ENCODE peak calls at places on chromosomes 5 and 9, in ten cellular contexts. One of them, this sample, is unnamed.

GRCh38 chr5:3277590-3278196 is 317.9 kb upstream of the IRX1 start:
- DNase-seq in H9: peak
- DNase-seq in omental fat pad: no peak
- DNase-seq in HFFc6: no peak
- DNase-seq in NB4: no peak
- DNase-seq in AG04450: no peak
- DNase-seq in uterus: no peak
- DNase-seq in stomach: no peak
- DNase-seq in brain microvascular endothelial cell: no peak
- DNase-seq in dorsolateral prefrontal cortex: no peak
- DNase-seq in this sample: no peak

GRCh38 chr9:88923653-88924284 is 67.5 kb upstream of the S1PR3 start:
- DNase-seq in H9: no peak
- DNase-seq in omental fat pad: no peak
- DNase-seq in HFFc6: no peak
- DNase-seq in NB4: peak
- DNase-seq in AG04450: no peak
- DNase-seq in uterus: no peak
- DNase-seq in stomach: no peak
- DNase-seq in brain microvascular endothelial cell: no peak
- DNase-seq in dorsolateral prefrontal cortex: no peak
- DNase-seq in this sample: no peak

GRCh38 chr5:76401801-76402250 is 1.3 kb upstream of the IQGAP2 start:
- DNase-seq in H9: no peak
- DNase-seq in omental fat pad: no peak
- DNase-seq in HFFc6: no peak
- DNase-seq in NB4: peak
- DNase-seq in AG04450: no peak
- DNase-seq in uterus: no peak
- DNase-seq in stomach: no peak
- DNase-seq in brain microvascular endothelial cell: no peak
- DNase-seq in dorsolateral prefrontal cortex: no peak
- DNase-seq in this sample: no peak

GRCh38 chr5:73945505-73945904 is 319.5 kb downstream of the ARHGEF28 start:
- DNase-seq in H9: no peak
- DNase-seq in omental fat pad: no peak
- DNase-seq in HFFc6: no peak
- DNase-seq in NB4: peak
- DNase-seq in AG04450: no peak
- DNase-seq in uterus: no peak
- DNase-seq in stomach: no peak
- DNase-seq in brain microvascular endothelial cell: no peak
- DNase-seq in dorsolateral prefrontal cortex: no peak
- DNase-seq in this sample: no peak

GRCh38 chr9:131854906-131855504 is 115.1 kb upstream of the RAPGEF1 start:
- DNase-seq in H9: no peak
- DNase-seq in omental fat pad: no peak
- DNase-seq in HFFc6: no peak
- DNase-seq in NB4: no peak
- DNase-seq in AG04450: no peak
- DNase-seq in uterus: no peak
- DNase-seq in stomach: no peak
- DNase-seq in brain microvascular endothelial cell: no peak
- DNase-seq in dorsolateral prefrontal cortex: no peak
- DNase-seq in this sample: no peak

GRCh38 chr5:149442563-149443182 is 63.6 kb upstream of the IL17B start:
- DNase-seq in H9: peak
- DNase-seq in omental fat pad: peak
- DNase-seq in HFFc6: peak
- DNase-seq in NB4: peak
- DNase-seq in AG04450: peak
- DNase-seq in uterus: peak
- DNase-seq in stomach: peak
- DNase-seq in brain microvascular endothelial cell: peak
- DNase-seq in dorsolateral prefrontal cortex: peak
- DNase-seq in this sample: peak

GRCh38 chr5:137856916-137857862 is 10.5 kb upstream of the MYOT start:
- DNase-seq in H9: no peak
- DNase-seq in omental fat pad: no peak
- DNase-seq in HFFc6: no peak
- DNase-seq in NB4: no peak
- DNase-seq in AG04450: no peak
- DNase-seq in uterus: no peak
- DNase-seq in stomach: no peak
- DNase-seq in brain microvascular endothelial cell: no peak
- DNase-seq in dorsolateral prefrontal cortex: no peak
- DNase-seq in this sample: no peak

GRCh38 chr9:114250235-114250568 is 72.7 kb upstream of the ORM1 start:
- DNase-seq in H9: no peak
- DNase-seq in omental fat pad: no peak
- DNase-seq in HFFc6: peak
- DNase-seq in NB4: no peak
- DNase-seq in AG04450: peak
- DNase-seq in uterus: peak
- DNase-seq in stomach: peak
- DNase-seq in brain microvascular endothelial cell: peak
- DNase-seq in dorsolateral prefrontal cortex: peak
- DNase-seq in this sample: no peak

GRCh38 chr9:91099471-91099870 is 262.2 kb downstream of the AUH start:
- DNase-seq in H9: no peak
- DNase-seq in omental fat pad: no peak
- DNase-seq in HFFc6: no peak
- DNase-seq in NB4: no peak
- DNase-seq in AG04450: no peak
- DNase-seq in uterus: no peak
- DNase-seq in stomach: no peak
- DNase-seq in brain microvascular endothelial cell: no peak
- DNase-seq in dorsolateral prefrontal cortex: no peak
- DNase-seq in this sample: no peak

GRCh38 chr9:91102269-91102668 is 259.4 kb downstream of the AUH start:
- DNase-seq in H9: no peak
- DNase-seq in omental fat pad: no peak
- DNase-seq in HFFc6: no peak
- DNase-seq in NB4: no peak
- DNase-seq in AG04450: no peak
- DNase-seq in uterus: no peak
- DNase-seq in stomach: no peak
- DNase-seq in brain microvascular endothelial cell: no peak
- DNase-seq in dorsolateral prefrontal cortex: no peak
- DNase-seq in this sample: no peak

GRCh38 chr9:91098203-91098602 is 263.5 kb downstream of the AUH start:
- DNase-seq in H9: no peak
- DNase-seq in omental fat pad: no peak
- DNase-seq in HFFc6: no peak
- DNase-seq in NB4: no peak
- DNase-seq in AG04450: no peak
- DNase-seq in uterus: no peak
- DNase-seq in stomach: no peak
- DNase-seq in brain microvascular endothelial cell: no peak
- DNase-seq in dorsolateral prefrontal cortex: no peak
- DNase-seq in this sample: no peak

GRCh38 chr9:91101598-91102168 is 260.0 kb downstream of the AUH start:
- DNase-seq in H9: no peak
- DNase-seq in omental fat pad: no peak
- DNase-seq in HFFc6: no peak
- DNase-seq in NB4: no peak
- DNase-seq in AG04450: no peak
- DNase-seq in uterus: no peak
- DNase-seq in stomach: peak
- DNase-seq in brain microvascular endothelial cell: no peak
- DNase-seq in dorsolateral prefrontal cortex: no peak
- DNase-seq in this sample: no peak

DNA sequence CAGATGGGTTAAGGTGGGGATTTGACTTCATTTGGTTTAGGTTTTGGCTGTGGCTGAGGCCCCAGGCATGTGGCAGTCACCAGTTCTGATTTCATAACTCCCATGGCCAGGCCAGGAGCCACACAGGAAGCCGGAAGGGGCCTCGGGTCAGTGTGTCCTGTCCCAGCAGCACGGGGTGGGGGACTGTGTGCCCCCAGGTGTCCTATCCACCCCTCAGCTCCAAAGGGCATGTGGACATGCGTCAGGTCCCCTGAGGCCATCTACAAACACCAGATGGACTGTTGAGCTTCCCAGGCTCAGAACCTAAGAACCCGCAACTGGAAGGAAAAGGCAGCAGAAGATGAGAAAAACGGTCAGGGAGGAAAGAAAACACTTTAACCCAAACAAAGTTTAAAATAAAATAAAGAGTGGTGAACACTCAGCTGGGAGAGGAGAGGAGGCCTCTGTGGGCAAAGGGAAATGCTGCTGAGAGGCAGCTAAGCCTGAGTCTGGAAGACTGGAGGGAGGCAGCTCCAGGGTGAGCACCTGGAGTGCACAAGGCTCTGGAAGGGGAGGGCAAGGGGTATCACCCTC is 260.8 kb downstream of the AUH start:
- DNase-seq in H9: no peak
- DNase-seq in omental fat pad: no peak
- DNase-seq in HFFc6: no peak
- DNase-seq in NB4: peak
- DNase-seq in AG04450: no peak
- DNase-seq in uterus: peak
- DNase-seq in stomach: no peak
- DNase-seq in brain microvascular endothelial cell: peak
- DNase-seq in dorsolateral prefrontal cortex: no peak
- DNase-seq in this sample: no peak
- TF ChIP-seq CTCF in H9: no peak
- TF ChIP-seq CTCF in omental fat pad: no peak
- TF ChIP-seq CTCF in HFFc6: no peak
- TF ChIP-seq CTCF in NB4: no peak
- TF ChIP-seq CTCF in AG04450: no peak
- TF ChIP-seq CTCF in uterus: no peak
- TF ChIP-seq CTCF in stomach: no peak
- TF ChIP-seq CTCF in brain microvascular endothelial cell: no peak
- TF ChIP-seq CTCF in dorsolateral prefrontal cortex: no peak
- TF ChIP-seq CTCF in this sample: no peak

DNA sequence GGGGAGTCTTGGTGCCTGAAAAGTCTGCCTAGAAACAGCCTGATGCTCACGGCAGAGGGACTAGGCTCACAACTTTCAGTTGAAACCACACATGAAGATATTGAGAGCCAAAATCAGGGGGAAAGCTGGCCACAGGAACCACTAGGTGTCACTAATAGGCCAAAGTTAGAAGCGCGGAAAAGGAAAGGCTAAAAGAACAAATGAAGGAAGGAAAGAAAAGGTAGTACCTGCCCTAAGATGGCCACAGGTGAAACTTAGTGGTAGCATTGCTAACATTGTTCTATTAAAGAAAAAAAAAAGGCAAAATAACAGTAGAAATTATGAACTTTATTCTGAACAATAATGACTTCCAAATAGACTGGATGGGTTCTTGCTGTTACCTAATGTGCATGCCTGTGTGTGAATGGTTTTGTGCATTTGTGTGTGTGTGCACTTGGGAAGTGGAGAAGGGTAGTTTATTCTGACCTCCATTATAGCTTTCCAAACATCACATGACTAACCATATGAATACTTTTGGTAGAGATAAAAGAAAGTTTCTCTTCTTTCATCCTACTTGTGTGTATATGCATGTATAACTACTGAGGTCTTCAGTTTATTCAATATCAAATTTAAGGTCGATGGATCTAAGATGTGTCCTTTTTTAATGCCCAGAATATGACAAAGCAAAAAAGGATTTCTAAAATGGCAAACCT is 2.1 kb upstream of the RFESD start:
- DNase-seq in H9: peak
- DNase-seq in omental fat pad: no peak
- DNase-seq in HFFc6: peak
- DNase-seq in NB4: peak
- DNase-seq in AG04450: no peak
- DNase-seq in uterus: peak
- DNase-seq in stomach: peak
- DNase-seq in brain microvascular endothelial cell: peak
- DNase-seq in dorsolateral prefrontal cortex: no peak
- DNase-seq in this sample: no peak
- TF ChIP-seq CTCF in H9: peak
- TF ChIP-seq CTCF in omental fat pad: no peak
- TF ChIP-seq CTCF in HFFc6: peak
- TF ChIP-seq CTCF in NB4: peak
- TF ChIP-seq CTCF in AG04450: peak
- TF ChIP-seq CTCF in uterus: peak
- TF ChIP-seq CTCF in stomach: peak
- TF ChIP-seq CTCF in brain microvascular endothelial cell: peak
- TF ChIP-seq CTCF in dorsolateral prefrontal cortex: peak
- TF ChIP-seq CTCF in this sample: peak

GRCh38 chr5:169547508-169547907 is 36.1 kb upstream of the SPDL1 start:
- DNase-seq in H9: no peak
- DNase-seq in omental fat pad: no peak
- DNase-seq in HFFc6: no peak
- DNase-seq in NB4: no peak
- DNase-seq in AG04450: no peak
- DNase-seq in uterus: no peak
- DNase-seq in stomach: no peak
- DNase-seq in brain microvascular endothelial cell: peak
- DNase-seq in dorsolateral prefrontal cortex: no peak
- DNase-seq in this sample: no peak

GRCh38 chr5:169546346-169546745 is 37.2 kb upstream of the SPDL1 start:
- DNase-seq in H9: no peak
- DNase-seq in omental fat pad: no peak
- DNase-seq in HFFc6: no peak
- DNase-seq in NB4: no peak
- DNase-seq in AG04450: no peak
- DNase-seq in uterus: no peak
- DNase-seq in stomach: no peak
- DNase-seq in brain microvascular endothelial cell: no peak
- DNase-seq in dorsolateral prefrontal cortex: no peak
- DNase-seq in this sample: no peak

GRCh38 chr5:169550227-169550626 is 33.3 kb upstream of the SPDL1 start:
- DNase-seq in H9: no peak
- DNase-seq in omental fat pad: no peak
- DNase-seq in HFFc6: no peak
- DNase-seq in NB4: no peak
- DNase-seq in AG04450: no peak
- DNase-seq in uterus: no peak
- DNase-seq in stomach: no peak
- DNase-seq in brain microvascular endothelial cell: no peak
- DNase-seq in dorsolateral prefrontal cortex: no peak
- DNase-seq in this sample: no peak

GRCh38 chr5:169549453-169549852 is 34.1 kb upstream of the SPDL1 start:
- DNase-seq in H9: no peak
- DNase-seq in omental fat pad: no peak
- DNase-seq in HFFc6: no peak
- DNase-seq in NB4: no peak
- DNase-seq in AG04450: no peak
- DNase-seq in uterus: no peak
- DNase-seq in stomach: no peak
- DNase-seq in brain microvascular endothelial cell: no peak
- DNase-seq in dorsolateral prefrontal cortex: no peak
- DNase-seq in this sample: no peak

GRCh38 chr5:169548315-169548714 is 35.3 kb upstream of the SPDL1 start:
- DNase-seq in H9: no peak
- DNase-seq in omental fat pad: no peak
- DNase-seq in HFFc6: peak
- DNase-seq in NB4: peak
- DNase-seq in AG04450: no peak
- DNase-seq in uterus: no peak
- DNase-seq in stomach: no peak
- DNase-seq in brain microvascular endothelial cell: peak
- DNase-seq in dorsolateral prefrontal cortex: no peak
- DNase-seq in this sample: no peak
- TF ChIP-seq CTCF in H9: peak
- TF ChIP-seq CTCF in omental fat pad: no peak
- TF ChIP-seq CTCF in HFFc6: peak
- TF ChIP-seq CTCF in NB4: peak
- TF ChIP-seq CTCF in AG04450: peak
- TF ChIP-seq CTCF in uterus: peak
- TF ChIP-seq CTCF in stomach: peak
- TF ChIP-seq CTCF in brain microvascular endothelial cell: peak
- TF ChIP-seq CTCF in dorsolateral prefrontal cortex: peak
- TF ChIP-seq CTCF in this sample: no peak

GRCh38 chr5:56825222-56825824 is 10.0 kb downstream of the MAP3K1 start:
- DNase-seq in H9: no peak
- DNase-seq in omental fat pad: no peak
- DNase-seq in HFFc6: no peak
- DNase-seq in NB4: no peak
- DNase-seq in AG04450: no peak
- DNase-seq in uterus: no peak
- DNase-seq in stomach: no peak
- DNase-seq in brain microvascular endothelial cell: no peak
- DNase-seq in dorsolateral prefrontal cortex: no peak
- DNase-seq in this sample: no peak

GRCh38 chr5:56827923-56828322 is 12.6 kb downstream of the MAP3K1 start:
- DNase-seq in H9: no peak
- DNase-seq in omental fat pad: no peak
- DNase-seq in HFFc6: no peak
- DNase-seq in NB4: no peak
- DNase-seq in AG04450: no peak
- DNase-seq in uterus: no peak
- DNase-seq in stomach: no peak
- DNase-seq in brain microvascular endothelial cell: no peak
- DNase-seq in dorsolateral prefrontal cortex: no peak
- DNase-seq in this sample: no peak

GRCh38 chr5:56822961-56823360 is 7.6 kb downstream of the MAP3K1 start:
- DNase-seq in H9: no peak
- DNase-seq in omental fat pad: no peak
- DNase-seq in HFFc6: no peak
- DNase-seq in NB4: no peak
- DNase-seq in AG04450: no peak
- DNase-seq in uterus: no peak
- DNase-seq in stomach: no peak
- DNase-seq in brain microvascular endothelial cell: no peak
- DNase-seq in dorsolateral prefrontal cortex: no peak
- DNase-seq in this sample: no peak

GRCh38 chr5:56827043-56827442 is 11.7 kb downstream of the MAP3K1 start:
- DNase-seq in H9: peak
- DNase-seq in omental fat pad: no peak
- DNase-seq in HFFc6: no peak
- DNase-seq in NB4: peak
- DNase-seq in AG04450: no peak
- DNase-seq in uterus: no peak
- DNase-seq in stomach: no peak
- DNase-seq in brain microvascular endothelial cell: no peak
- DNase-seq in dorsolateral prefrontal cortex: no peak
- DNase-seq in this sample: no peak

DNA sequence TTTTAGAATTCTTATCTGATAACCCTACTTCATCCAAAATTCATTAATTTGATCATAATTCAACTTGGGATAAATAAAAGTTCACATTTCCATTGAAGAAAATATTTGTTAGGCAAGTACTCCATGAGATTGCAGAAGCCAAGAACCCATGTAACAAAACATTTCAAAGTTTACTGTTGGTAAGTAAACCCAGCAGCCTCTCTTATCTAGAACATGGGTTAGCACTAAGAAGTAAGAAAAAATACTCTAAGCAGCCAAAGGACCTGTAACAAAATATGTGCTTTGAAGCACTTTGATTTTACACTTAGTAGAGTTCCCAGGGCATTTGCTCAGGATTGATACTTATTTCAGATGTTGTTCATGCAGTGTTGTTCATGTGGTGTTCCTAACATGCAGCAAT is 8.7 kb downstream of the MAP3K1 start:
- DNase-seq in H9: no peak
- DNase-seq in omental fat pad: no peak
- DNase-seq in HFFc6: no peak
- DNase-seq in NB4: no peak
- DNase-seq in AG04450: no peak
- DNase-seq in uterus: no peak
- DNase-seq in stomach: no peak
- DNase-seq in brain microvascular endothelial cell: no peak
- DNase-seq in dorsolateral prefrontal cortex: no peak
- DNase-seq in this sample: no peak
- TF ChIP-seq CTCF in H9: no peak
- TF ChIP-seq CTCF in omental fat pad: no peak
- TF ChIP-seq CTCF in HFFc6: no peak
- TF ChIP-seq CTCF in NB4: no peak
- TF ChIP-seq CTCF in AG04450: no peak
- TF ChIP-seq CTCF in uterus: no peak
- TF ChIP-seq CTCF in stomach: no peak
- TF ChIP-seq CTCF in brain microvascular endothelial cell: no peak
- TF ChIP-seq CTCF in dorsolateral prefrontal cortex: no peak
- TF ChIP-seq CTCF in this sample: no peak